ENCODE peak calls at places on chromosomes 7 and 10, in five cellular contexts. W is globus pallidus, U is LoVo, Y is HCT116, T is left lobe of liver. N is an unnamed sample.

GRCh38 chr10:17669185-17669872 is 25.4 kb downstream of the STAM start:
- DNase-seq in W (no peak), U (no peak), Y (no peak), T (no peak), N (no peak)

GRCh38 chr7:136079478-136079892 is 102.3 kb upstream of the MTPN start:
- DNase-seq in W (no peak), U (no peak), Y (no peak), T (no peak), N (no peak)

GRCh38 chr7:43522406-43523156 is 60.3 kb upstream of the STK17A start:
- DNase-seq in W (no peak), U (peak; percentile 11), Y (no peak), T (no peak), N (peak; percentile 10)

GRCh38 chr10:1577371-1577770 is 160.0 kb downstream of the ADARB2 start:
- DNase-seq in W (no peak), U (no peak), Y (no peak), T (no peak), N (no peak)

GRCh38 chr10:96044686-96045085 is 1.3 kb downstream of the CCNJ start:
- DNase-seq in W (peak; percentile 5), U (no peak), Y (no peak), T (no peak), N (no peak)

GRCh38 chr10:104247513-104248146 is 7.1 kb upstream of the GSTO1 start:
- DNase-seq in W (no peak), U (no peak), Y (no peak), T (no peak), N (no peak)

GRCh38 chr10:31745612-31746376 is 182.8 kb downstream of the ARHGAP12 start:
- DNase-seq in W (no peak), U (peak; percentile 56), Y (peak; percentile 48), T (no peak), N (peak; percentile 99)

GRCh38 chr7:80335473-80336232 is 176.2 kb downstream of the GNAT3 start:
- DNase-seq in W (peak; percentile 59), U (peak; percentile 16), Y (no peak), T (no peak), N (peak; percentile 87)

GRCh38 chr7:128920913-128921582 is 10.5 kb upstream of the KCP start:
- DNase-seq in W (no peak), U (no peak), Y (no peak), T (no peak), N (no peak)

GRCh38 chr7:86762129-86762528 is 118.4 kb downstream of the GRM3 start:
- DNase-seq in W (no peak), U (no peak), Y (no peak), T (no peak), N (no peak)

GRCh38 chr10:49263591-49263990 is 35.4 kb upstream of the C10orf71 start:
- DNase-seq in W (no peak), U (no peak), Y (no peak), T (no peak), N (no peak)

GRCh38 chr7:1952169-1952760 is 280.5 kb downstream of the MAD1L1 start:
- DNase-seq in W (no peak), U (no peak), Y (no peak), T (no peak), N (no peak)

GRCh38 chr7:18177815-18178660 is 150.4 kb upstream of the PRPS1L1 start:
- DNase-seq in W (peak; percentile 47), U (peak; percentile 66), Y (no peak), T (no peak), N (peak; percentile 84)

GRCh38 chr7:107725138-107725740 is 18.7 kb upstream of the CBLL1 start:
- DNase-seq in W (peak; percentile 28), U (peak; percentile 62), Y (peak; percentile 49), T (no peak), N (peak; percentile 33)

GRCh38 chr7:44104880-44105771 is 981 bp downstream of the AEBP1 start:
- DNase-seq in W (peak; percentile 80), U (no peak), Y (no peak), T (no peak), N (no peak)

GRCh38 chr7:145692237-145692950 is 424.2 kb upstream of the CNTNAP2 start:
- DNase-seq in W (no peak), U (no peak), Y (no peak), T (no peak), N (peak; percentile 32)

GRCh38 chr7:35854311-35854710 is 53.5 kb downstream of the SEPTIN7 start:
- DNase-seq in W (peak; percentile 83), U (no peak), Y (no peak), T (no peak), N (no peak)

GRCh38 chr10:63430091-63430998 is 35.4 kb downstream of the JMJD1C start:
- DNase-seq in W (no peak), U (peak; percentile 35), Y (peak; percentile 3), T (no peak), N (no peak)

GRCh38 chr10:47351899-47352815 is 4.0 kb downstream of the RBP3 start:
- DNase-seq in W (no peak), U (no peak), Y (no peak), T (no peak), N (no peak)

N was measured in SJCRH30.